ENCODE peak calls at places on chromosomes 3 and 15, in four cellular contexts. E is GM12878, P is K562, B is H1. C is an unnamed sample.

GRCh38 chr3:113169876-113170452 is 41.4 kb upstream of the BOC start:
- DNase-seq in E (no peak), B (no peak), P (no peak), C (no peak)

GRCh38 chr15:75203017-75203907 is 1.6 kb downstream of the C15orf39 start:
- DNase-seq in E (no peak), P (no peak), B (no peak), C (peak; percentile 12)

GRCh38 chr3:133469140-133469731 is 69.4 kb downstream of the BFSP2 start:
- DNase-seq in P (no peak), B (no peak), E (no peak), C (peak; percentile 60)

GRCh38 chr3:49616491-49616941 is 57.6 kb upstream of the APEH start:
- DNase-seq in B (no peak), P (no peak), E (no peak), C (peak; percentile 56)

GRCh38 chr15:88476635-88477038 is 9.1 kb downstream of the MRPS11 start:
- DNase-seq in B (no peak), E (no peak), P (peak; percentile 59), C (peak; percentile 55)

GRCh38 chr3:111715911-111716523 is 120.9 kb upstream of the ZBED2 start:
- DNase-seq in B (no peak), P (peak; percentile 26), E (no peak), C (peak; percentile 45)

GRCh38 chr15:66109826-66110225 is 143.7 kb downstream of the MEGF11 start:
- DNase-seq in P (no peak), B (no peak), E (no peak), C (no peak)

GRCh38 chr3:46383211-46383945 is 12.6 kb downstream of the CCR5 start:
- DNase-seq in E (no peak), P (no peak), B (no peak), C (no peak)

GRCh38 chr15:39394534-39394933 is 186.3 kb upstream of the THBS1 start:
- DNase-seq in B (no peak), P (no peak), E (no peak), C (no peak)

DNA sequence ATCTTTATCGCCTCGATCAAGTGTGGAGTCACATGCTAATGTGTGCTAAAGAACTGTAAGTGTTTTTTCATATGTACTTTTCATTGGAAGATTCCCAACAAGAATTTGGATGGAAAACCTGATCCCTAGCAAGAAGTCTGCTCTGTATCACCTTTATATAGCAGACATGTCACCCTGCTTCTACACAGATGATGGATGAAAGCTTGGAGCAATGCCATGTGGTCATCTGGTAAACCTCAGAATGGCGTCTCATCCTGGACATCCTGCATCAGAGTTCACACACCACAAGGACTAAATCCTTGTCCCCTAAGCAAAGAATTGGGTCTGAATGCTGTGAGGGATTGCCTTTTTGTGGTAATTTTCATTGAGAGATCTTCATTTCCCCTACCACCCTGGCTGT is 42.1 kb upstream of the CTDSPL start:
- DNase-seq in E (no peak), B (no peak), P (no peak), C (no peak)
- TF ChIP-seq CHD1 in E (no peak), B (no peak), P (no peak), C (no peak)

DNA sequence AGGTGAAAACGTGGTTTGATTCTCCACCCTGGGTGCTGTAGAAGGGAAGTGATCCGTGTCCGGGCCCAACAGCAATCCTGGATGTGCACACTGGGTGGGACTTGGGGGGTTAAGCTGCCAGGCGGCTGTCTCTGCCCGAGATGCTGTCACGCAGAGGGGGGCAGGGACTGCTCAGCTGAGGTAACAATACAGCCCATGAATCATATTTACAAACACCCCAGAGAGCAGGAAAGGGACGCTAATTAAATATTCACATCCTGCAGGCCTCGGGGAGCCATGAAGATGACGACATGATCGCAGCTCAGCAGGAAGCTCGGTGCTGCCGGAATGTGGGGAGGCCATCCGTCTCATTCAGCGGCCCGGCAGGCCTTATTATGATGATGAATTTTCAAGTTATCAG is 17.9 kb upstream of the CRABP1 start:
- DNase-seq in P (no peak), E (no peak), B (no peak), C (peak; percentile 44)
- H2AFZ ChIP-seq in P (no peak overlapping the region), E (no peak overlapping the region), B (peak overlapping the region; percentile 72), C (peak overlapping the region; percentile 87)

DNA sequence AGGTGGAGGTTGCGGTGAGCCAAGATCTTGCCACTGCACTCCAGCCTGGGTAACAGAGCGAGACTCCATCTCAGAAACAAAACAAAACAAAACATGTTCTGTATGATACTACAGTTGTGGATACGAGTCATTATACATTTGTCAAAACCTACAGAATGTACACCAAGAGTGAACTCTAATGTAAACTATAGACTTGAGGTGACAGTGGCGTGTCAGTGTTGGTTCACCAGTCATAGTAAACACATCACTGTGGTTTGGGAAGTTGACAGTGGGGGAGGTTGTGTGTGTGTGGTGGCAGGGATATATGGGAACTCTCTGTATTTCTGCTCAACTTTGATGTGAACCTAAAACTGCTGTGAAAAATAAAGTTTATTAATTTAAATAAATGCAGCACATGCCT is 33.0 kb upstream of the GNB5 start:
- DNase-seq in E (no peak), B (no peak), P (no peak), C (peak; percentile 22)
- TF ChIP-seq CHD1 in E (no peak), B (no peak), P (no peak), C (no peak)

GRCh38 chr3:159632124-159632523 is 356.5 kb upstream of the IL12A start:
- DNase-seq in B (no peak), E (no peak), P (no peak), C (no peak)
- H2AFZ ChIP-seq in B (no peak overlapping the region), E (no peak overlapping the region), P (no peak overlapping the region), C (no peak overlapping the region)

DNA sequence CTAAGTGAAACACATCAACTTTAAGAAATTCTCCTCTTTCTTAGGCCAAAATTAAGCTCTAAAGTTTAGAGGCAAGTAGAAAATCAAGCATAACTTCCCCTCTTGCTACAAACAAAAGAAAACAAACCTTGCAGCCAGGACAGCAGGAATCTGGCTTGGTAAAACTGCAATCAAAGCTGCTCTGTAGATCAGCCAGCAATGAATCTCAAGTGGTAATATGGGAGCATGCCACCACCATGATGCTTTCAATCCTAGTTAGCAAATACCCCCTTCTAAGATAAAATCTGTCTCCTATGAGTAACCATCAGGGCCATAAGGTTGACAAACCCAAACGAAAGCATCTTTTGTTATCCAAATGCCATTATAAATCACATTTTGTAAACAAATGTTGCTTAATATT is 208.3 kb upstream of the PLSCR5 start:
- DNase-seq in B (no peak), P (no peak), E (no peak), C (no peak)
- TF ChIP-seq CHD1 in B (no peak), P (no peak), E (no peak), C (no peak)